ENCODE peak calls at places on chromosomes 3 and 15, in four cellular contexts. D is stomach; H is Peyer's patch; F is CD4-positive, alpha-beta T cell. K is an unnamed sample.
A peak's percentile ranks its signal among the peaks of the same experiment; 100 is the strongest.

GRCh38 chr3:15097889-15098288 is 1.1 kb downstream of the RBSN start:
- DNase-seq in D (no peak), H (peak; percentile 28), F (no peak), K (peak; percentile 11)

GRCh38 chr15:75606026-75606425 is 19.5 kb downstream of the SNUPN start:
- DNase-seq in D (no peak), H (no peak), F (no peak), K (no peak)

GRCh38 chr3:50516048-50516871 is 12.8 kb upstream of the CACNA2D2 start:
- DNase-seq in D (peak; percentile 26), H (peak; percentile 19), F (no peak), K (no peak)

GRCh38 chr3:181726351-181727121 is 14.8 kb downstream of the SOX2 start:
- DNase-seq in D (peak; percentile 63), H (no peak), F (no peak), K (no peak)

GRCh38 chr3:174958671-174959328 is 99.7 kb downstream of the NAALADL2 start:
- DNase-seq in D (no peak), H (no peak), F (no peak), K (no peak)

GRCh38 chr15:34341922-34342736 is 807 bp downstream of the NOP10 start:
- DNase-seq in D (no peak), H (no peak), F (no peak), K (no peak)

GRCh38 chr15:93107646-93108045 is 18.6 kb upstream of the RGMA start:
- DNase-seq in D (no peak), H (no peak), F (no peak), K (no peak)

GRCh38 chr15:96117275-96117674 is 213.2 kb upstream of the NR2F2 start:
- DNase-seq in D (no peak), H (no peak), F (no peak), K (no peak)

GRCh38 chr3:42660898-42661297 is 7.4 kb downstream of the ZBTB47 start:
- DNase-seq in D (no peak), H (no peak), F (no peak), K (no peak)

GRCh38 chr15:66858423-66859207 is 156.6 kb downstream of the SMAD6 start:
- DNase-seq in D (no peak), H (no peak), F (no peak), K (no peak)

GRCh38 chr3:186653079-186653710 is 12.6 kb upstream of the HRG start:
- DNase-seq in D (no peak), H (peak; percentile 85), F (no peak), K (no peak)

GRCh38 chr3:154919226-154919625 is 160.9 kb upstream of the MME start:
- DNase-seq in D (no peak), H (no peak), F (no peak), K (no peak)

GRCh38 chr3:21216598-21216997 is 534.4 kb downstream of the ZNF385D start:
- DNase-seq in D (no peak), H (no peak), F (no peak), K (no peak)

GRCh38 chr3:184685055-184685454 is 26.8 kb downstream of the MAGEF1 start:
- DNase-seq in D (no peak), H (no peak), F (no peak), K (no peak)

GRCh38 chr3:7029562-7029961 is 168.6 kb downstream of the GRM7 start:
- DNase-seq in D (no peak), H (no peak), F (no peak), K (no peak)

GRCh38 chr3:155701882-155702465 is 42.9 kb downstream of the PLCH1 start:
- DNase-seq in D (no peak), H (no peak), F (no peak), K (peak; percentile 32)

GRCh38 chr3:195539479-195539878 is 3.6 kb downstream of the PPP1R2 start:
- DNase-seq in D (no peak), H (no peak), F (no peak), K (no peak)

GRCh38 chr3:59820352-59820934 is 770.6 kb upstream of the CFAP20DC start:
- DNase-seq in D (no peak), H (no peak), F (no peak), K (no peak)

GRCh38 chr3:152477422-152477821 is 208.7 kb downstream of the MBNL1 start:
- DNase-seq in D (no peak), H (no peak), F (no peak), K (no peak)

GRCh38 chr3:157123621-157124020 is 36.3 kb downstream of the CCNL1 start:
- DNase-seq in D (no peak), H (no peak), F (no peak), K (no peak)

GRCh38 chr15:90201150-90201943 is at the start of gene SEMA4B:
- DNase-seq in D (peak; percentile 85), H (peak; percentile 85), F (peak; percentile 47), K (peak; percentile 74)

GRCh38 chr3:173622156-173622555 is 224.6 kb downstream of the NLGN1 start:
- DNase-seq in D (no peak), H (no peak), F (no peak), K (no peak)

GRCh38 chr15:39494462-39494861 is 86.4 kb upstream of the THBS1 start:
- DNase-seq in D (no peak), H (no peak), F (no peak), K (no peak)

GRCh38 chr15:36430721-36431265 is 148.6 kb upstream of the CDIN1 start:
- DNase-seq in D (no peak), H (no peak), F (no peak), K (no peak)

GRCh38 chr15:85543741-85544155 is 163.3 kb downstream of the AKAP13 start:
- DNase-seq in D (peak; percentile 86), H (peak; percentile 70), F (peak; percentile 20), K (peak; percentile 32)

GRCh38 chr3:136351351-136351750 is 101.2 kb downstream of the PCCB start:
- DNase-seq in D (no peak), H (no peak), F (no peak), K (no peak)

GRCh38 chr3:8500208-8500961 is 1.2 kb upstream of the LMCD1 start:
- DNase-seq in D (peak; percentile 44), H (no peak), F (no peak), K (no peak)

GRCh38 chr15:20645956-20646355 is 104.4 kb upstream of the GOLGA6L6 start:
- DNase-seq in D (no peak), H (peak; percentile 69), F (no peak), K (peak; percentile 21)

GRCh38 chr3:128343287-128344045 is 123.2 kb downstream of the DNAJB8 start:
- DNase-seq in D (peak; percentile 47), H (no peak), F (no peak), K (no peak)

GRCh38 chr3:54931182-54931581 is 3.3 kb upstream of the LRTM1 start:
- DNase-seq in D (no peak), H (no peak), F (no peak), K (no peak)

DNA sequence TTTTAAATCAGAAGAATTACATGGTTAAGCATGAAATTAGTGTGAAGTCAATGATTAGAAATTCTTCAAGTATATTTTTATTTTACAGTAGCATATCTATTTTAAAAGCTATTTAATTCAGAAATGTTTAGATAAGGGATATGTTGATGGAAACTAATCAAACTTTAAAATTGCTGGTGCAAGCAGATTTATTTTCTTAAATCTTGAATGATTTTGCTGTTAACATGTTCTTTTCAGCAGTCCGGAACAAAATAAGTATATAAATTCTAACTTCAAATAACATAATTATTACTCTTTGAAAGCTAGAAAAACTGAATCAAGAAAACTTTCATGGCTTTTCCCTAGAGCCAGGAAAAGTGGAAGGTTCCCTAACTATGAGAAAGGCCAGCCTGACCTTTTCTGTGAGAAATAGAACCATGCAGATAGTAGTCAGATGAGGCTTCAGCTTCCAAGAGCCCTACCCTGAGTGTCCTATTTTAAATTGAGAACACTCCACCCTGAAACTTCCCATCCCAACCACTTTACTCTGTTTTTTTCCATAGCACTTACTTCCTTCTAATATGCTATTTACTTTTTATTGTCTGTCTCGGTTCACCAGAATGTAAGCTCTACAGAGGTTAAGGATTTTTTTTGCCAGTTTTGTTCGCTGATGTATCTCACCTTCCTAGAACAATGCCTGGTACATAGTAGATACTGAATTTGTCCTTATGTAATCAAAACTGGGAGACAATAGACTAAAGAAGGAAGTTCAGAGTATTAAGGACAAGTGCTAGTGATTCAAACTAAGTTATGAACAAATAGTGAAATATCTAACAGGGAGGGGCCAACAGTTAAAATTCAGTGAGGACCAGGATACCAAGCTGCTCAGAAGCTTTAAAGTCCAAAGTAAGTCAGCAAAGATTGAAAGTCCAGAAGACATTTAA is 66.8 kb downstream of the CD200R1L start:
- DNase-seq in D (no peak), H (no peak), F (no peak), K (no peak)
- H3K9me3 ChIP-seq in D (no peaks in the 10 kb centered on the region), H (no peaks in the 10 kb centered on the region), F (no peaks in the 10 kb centered on the region), K (no peaks in the 10 kb centered on the region)

DNA sequence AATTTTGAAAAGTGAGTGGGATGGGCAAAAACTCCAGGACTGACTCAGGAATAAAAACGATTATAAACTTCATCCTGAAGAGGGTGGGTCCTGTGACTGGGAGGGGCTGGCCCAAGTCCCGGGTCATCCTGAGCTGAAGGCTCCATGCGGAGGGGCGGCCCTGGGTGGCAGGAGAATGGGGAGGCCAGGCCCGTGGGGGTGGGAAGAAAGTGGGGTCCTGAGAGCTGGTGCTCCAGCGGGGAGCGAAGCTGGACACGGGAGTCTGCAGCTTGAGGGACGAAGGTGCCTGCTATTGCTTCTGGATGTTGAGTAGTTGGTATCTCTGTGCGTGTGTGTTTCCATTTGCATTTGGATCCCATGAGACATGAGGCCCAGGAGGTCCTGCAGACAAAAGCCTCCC is 4.7 kb upstream of the OCA2 start:
- DNase-seq in D (no peak), H (no peak), F (no peak), K (no peak)
- H3K27me3 ChIP-seq in D (peaks cover 28% of the 10 kb centered on the region), H (no peaks in the 10 kb centered on the region), F (peaks cover 36% of the 10 kb centered on the region), K (peaks cover 10% of the 10 kb centered on the region)

GRCh38 chr3:48268936-48269551 is 28.1 kb downstream of the ZNF589 start:
- DNase-seq in D (no peak), H (no peak), F (peak; percentile 10), K (peak; percentile 48)

GRCh38 chr3:48269592-48269991 is 28.7 kb downstream of the ZNF589 start:
- DNase-seq in D (no peak), H (no peak), F (no peak), K (no peak)

GRCh38 chr3:48270306-48270705 is 29.4 kb downstream of the ZNF589 start:
- DNase-seq in D (no peak), H (no peak), F (no peak), K (no peak)

GRCh38 chr3:48267782-48268181 is 26.9 kb downstream of the ZNF589 start:
- DNase-seq in D (no peak), H (no peak), F (no peak), K (no peak)

DNA sequence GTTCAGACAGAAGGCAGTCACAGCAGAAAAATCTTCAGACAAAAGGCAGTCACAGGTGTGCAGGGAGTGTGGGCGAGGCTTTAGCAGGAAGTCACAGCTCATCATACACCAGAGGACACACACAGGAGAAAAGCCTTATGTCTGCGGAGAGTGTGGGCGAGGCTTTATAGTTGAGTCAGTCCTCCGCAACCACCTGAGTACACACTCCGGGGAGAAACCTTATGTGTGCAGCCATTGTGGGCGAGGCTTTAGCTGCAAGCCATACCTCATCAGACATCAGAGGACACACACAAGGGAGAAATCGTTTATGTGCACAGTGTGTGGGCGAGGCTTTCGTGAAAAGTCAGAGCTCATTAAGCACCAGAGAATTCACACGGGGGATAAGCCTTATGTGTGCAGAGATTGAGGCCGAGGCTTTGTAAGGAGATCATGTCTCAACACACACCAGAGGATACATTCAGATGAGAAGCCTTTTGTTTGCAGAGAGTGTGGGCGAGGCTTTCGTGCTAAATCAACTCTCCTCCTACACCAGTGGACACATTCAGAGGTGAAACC is 27.6 kb downstream of the ZNF589 start:
- DNase-seq in D (peak; percentile 62), H (peak; percentile 54), F (peak; percentile 55), K (peak; percentile 82)
- H3K9me3 ChIP-seq in D (no peaks in the 10 kb centered on the region), H (no peaks in the 10 kb centered on the region), F (no peaks in the 10 kb centered on the region), K (no peaks in the 10 kb centered on the region)

DNA sequence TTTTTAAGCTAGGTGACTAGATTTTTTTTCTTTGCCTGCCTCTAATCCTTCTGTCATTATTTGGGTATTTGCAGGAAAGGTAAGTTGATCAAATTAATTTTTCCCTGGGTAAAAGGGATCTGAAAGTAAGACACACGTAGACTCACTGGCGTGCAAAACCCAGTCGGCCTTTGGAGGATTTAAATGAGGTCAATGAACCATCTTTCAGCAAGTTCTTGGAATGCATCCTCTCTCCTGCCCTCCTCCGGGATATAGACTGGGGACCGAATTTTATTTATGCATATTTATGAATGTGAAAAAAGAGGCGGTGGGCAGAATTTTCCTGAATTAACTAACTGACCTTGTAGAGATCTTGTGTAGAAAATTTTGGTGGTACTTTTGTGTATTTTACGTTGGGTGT is 2.2 kb downstream of the CADM2 start:
- DNase-seq in D (no peak), H (no peak), F (no peak), K (no peak)
- H3K27me3 ChIP-seq in D (peaks cover 39% of the 10 kb centered on the region), H (no peaks in the 10 kb centered on the region), F (peaks cover 45% of the 10 kb centered on the region), K (peaks cover 6% of the 10 kb centered on the region)

K was measured in CD4-positive, alpha-beta memory T cell.